ENCODE peak calls at places on chromosome 1, in ten cellular contexts. Y is fibroblast of lung; S is OCI-LY7; I is psoas muscle; Q is right atrium auricular region; V is Panc1; R is CD4-positive, CD25-positive, alpha-beta regulatory T cell; C is transverse colon; T is aorta; H is tibial artery. F is an unnamed sample.

GRCh38 chr1:30778979-30779293 is 21.4 kb upstream of the LAPTM5 start:
- DNase-seq in S (no peak), Y (no peak), V (no peak), Q (no peak), C (no peak), R (no peak), I (no peak), H (no peak), T (no peak), F (no peak)

GRCh38 chr1:151934048-151934493 is 24.8 kb upstream of the THEM4 start:
- DNase-seq in Q (no peak), C (peak; percentile 47), V (no peak), S (peak; percentile 64), I (no peak), T (no peak), H (no peak), R (peak; percentile 74), Y (peak; percentile 69), F (peak; percentile 65)

GRCh38 chr1:70487910-70488665 is 77.0 kb downstream of the CTH start:
- DNase-seq in T (no peak), S (peak; percentile 56), H (no peak), I (no peak), Y (peak; percentile 40), Q (no peak), C (peak; percentile 14), R (peak; percentile 43), V (peak; percentile 48), F (peak; percentile 59)

GRCh38 chr1:64755356-64755755 is 10.5 kb downstream of the RAVER2 start:
- DNase-seq in R (no peak), T (no peak), S (no peak), H (no peak), I (no peak), Y (no peak), V (no peak), C (peak; percentile 39), Q (no peak), F (no peak)

GRCh38 chr1:201861448-201861847 is 27.2 kb upstream of the SHISA4 start:
- DNase-seq in C (no peak), R (no peak), S (no peak), Q (no peak), V (no peak), Y (no peak), I (no peak), T (no peak), H (no peak), F (no peak)

GRCh38 chr1:48668339-48668738 is 108.4 kb downstream of the BEND5 start:
- DNase-seq in T (no peak), R (no peak), I (no peak), H (no peak), V (no peak), S (no peak), Q (no peak), Y (no peak), C (no peak), F (no peak)

GRCh38 chr1:150777544-150777943 is 12.0 kb upstream of the CTSS start:
- DNase-seq in C (no peak), T (no peak), Q (no peak), V (no peak), H (no peak), S (no peak), R (peak; percentile 22), Y (no peak), I (no peak), F (no peak)

GRCh38 chr1:53643061-53643880 is 95.7 kb downstream of the GLIS1 start:
- DNase-seq in I (no peak), R (no peak), H (peak; percentile 20), S (no peak), Q (no peak), V (no peak), C (no peak), Y (no peak), T (peak; percentile 56), F (no peak)

GRCh38 chr1:188269956-188270355 is 1441.2 kb downstream of the PLA2G4A start:
- DNase-seq in H (no peak), I (no peak), V (no peak), S (no peak), R (no peak), C (no peak), Y (no peak), T (no peak), Q (no peak), F (no peak)

GRCh38 chr1:196056966-196057365 is 551.3 kb downstream of the KCNT2 start:
- DNase-seq in H (no peak), C (no peak), R (no peak), I (no peak), Q (no peak), V (no peak), S (no peak), T (no peak), Y (no peak), F (no peak)

GRCh38 chr1:7476861-7477534 is 294.1 kb upstream of the VAMP3 start:
- DNase-seq in Q (no peak), R (no peak), C (no peak), V (no peak), T (no peak), I (no peak), S (no peak), Y (peak; percentile 21), H (no peak), F (no peak)

GRCh38 chr1:1788646-1789431 is 10.6 kb upstream of the NADK start:
- DNase-seq in H (no peak), T (no peak), C (peak; percentile 48), I (peak; percentile 10), R (no peak), V (no peak), Q (no peak), S (peak; percentile 45), Y (peak; percentile 58), F (peak; percentile 56)

GRCh38 chr1:232322162-232322734 is 307.7 kb downstream of the SIPA1L2 start:
- DNase-seq in H (no peak), C (peak; percentile 67), V (no peak), R (no peak), Y (no peak), Q (no peak), S (no peak), T (no peak), I (no peak), F (no peak)

GRCh38 chr1:176033879-176034278 is 173.2 kb downstream of the COP1 start:
- DNase-seq in T (no peak), Q (no peak), H (no peak), C (no peak), I (no peak), V (no peak), Y (peak; percentile 54), S (no peak), R (no peak), F (peak; percentile 31)

GRCh38 chr1:180563013-180563827 is 4.5 kb downstream of the OVAAL start:
- DNase-seq in C (peak; percentile 21), S (no peak), Q (no peak), H (no peak), I (no peak), R (peak; percentile 14), T (no peak), V (no peak), Y (peak; percentile 58), F (peak; percentile 49)

GRCh38 chr1:210262897-210263272 is 30.3 kb downstream of the SERTAD4 start:
- DNase-seq in S (no peak), R (no peak), H (peak; percentile 84), Y (no peak), V (no peak), Q (peak; percentile 70), C (no peak), I (no peak), T (no peak), F (no peak)
- H3K4me3 ChIP-seq in S (no peak overlapping the region), R (no peak overlapping the region), H (no peak overlapping the region), Y (no peak overlapping the region), V (no peak overlapping the region), Q (no peak overlapping the region), C (no peak overlapping the region), I (no peak overlapping the region), T (no peak overlapping the region), F (no peak overlapping the region)

GRCh38 chr1:2795926-2796325 is 5.6 kb downstream of the TTC34 start:
- DNase-seq in I (no peak), Y (no peak), R (no peak), C (no peak), T (peak; percentile 36), S (no peak), H (no peak), V (no peak), Q (no peak), F (no peak)
- H3K9me3 ChIP-seq in I (peaks cover 37% of the 10 kb centered on the region), Y (no peaks in the 10 kb centered on the region), R (peaks cover 26% of the 10 kb centered on the region), C (peaks cover 20% of the 10 kb centered on the region), T (peaks cover 14% of the 10 kb centered on the region), S (peaks cover 5% of the 10 kb centered on the region), H (no peaks in the 10 kb centered on the region), V (peaks cover 13% of the 10 kb centered on the region), Q (peaks cover 46% of the 10 kb centered on the region), F (no peaks in the 10 kb centered on the region)

DNA sequence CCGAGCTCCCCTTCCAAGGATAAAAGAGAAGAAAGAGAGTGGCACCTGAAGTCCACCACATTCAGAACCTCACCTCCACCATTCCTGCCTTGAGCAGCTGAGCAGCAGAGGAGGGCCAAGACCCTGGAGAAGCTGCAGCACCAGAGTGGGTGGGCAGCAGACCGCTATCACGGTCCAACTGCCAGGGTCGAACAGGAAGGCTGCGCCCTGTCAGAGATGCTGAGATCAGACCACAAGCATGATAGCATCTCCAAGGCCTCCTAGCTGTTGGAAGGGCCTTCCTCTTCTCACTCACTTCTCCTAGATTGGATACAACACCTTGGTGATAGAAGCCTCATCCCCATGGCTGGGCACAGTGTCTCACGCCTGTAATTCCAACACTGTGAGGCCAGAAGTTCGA is 12.1 kb upstream of the SLC45A3 start:
- DNase-seq in Y (no peak), V (no peak), H (peak; percentile 35), R (no peak), Q (no peak), S (no peak), C (no peak), I (no peak), T (no peak), F (no peak)
- H3K27ac ChIP-seq in Y (no peak overlapping the region), V (no peak overlapping the region), H (no peak overlapping the region), R (no peak overlapping the region), Q (no peak overlapping the region), S (no peak overlapping the region), C (no peak overlapping the region), I (no peak overlapping the region), T (no peak overlapping the region), F (no peak overlapping the region)

GRCh38 chr1:101239095-101240040 is 2.5 kb downstream of the S1PR1 start:
- DNase-seq in Y (peak; percentile 46), C (no peak), H (no peak), V (no peak), T (no peak), S (no peak), I (no peak), R (peak; percentile 44), Q (no peak), F (no peak)
- H3K4me3 ChIP-seq in Y (peak overlapping the region; percentile 84), C (peak overlapping the region; percentile 2), H (peak overlapping the region; percentile 65), V (no peak overlapping the region), T (no peak overlapping the region), S (no peak overlapping the region), I (peak overlapping the region; percentile 79), R (peak overlapping the region; percentile 100), Q (peak overlapping the region; percentile 75), F (no peak overlapping the region)

GRCh38 chr1:2863149-2863963 is 61.9 kb upstream of the TTC34 start:
- DNase-seq in T (peak; percentile 57), R (no peak), V (no peak), C (no peak), S (no peak), I (peak; percentile 30), Y (no peak), Q (no peak), H (no peak), F (no peak)
- H3K9me3 ChIP-seq in T (no peaks in the 10 kb centered on the region), R (no peaks in the 10 kb centered on the region), V (no peaks in the 10 kb centered on the region), C (no peaks in the 10 kb centered on the region), S (peaks cover 8% of the 10 kb centered on the region), I (no peaks in the 10 kb centered on the region), Y (no peaks in the 10 kb centered on the region), Q (no peaks in the 10 kb centered on the region), H (no peaks in the 10 kb centered on the region), F (no peaks in the 10 kb centered on the region)